ENCODE peak calls at places on chromosome 13, in eight cellular contexts. O is NB4, M is fibroblast of mammary gland, Z is fibroblast of lung, N is upper lobe of right lung, R is dorsolateral prefrontal cortex, F is kidney, Y is neural progenitor cell. E is an unnamed sample.

GRCh38 chr13:100916943-100917342 is 242.3 kb upstream of the TMTC4 start:
- DNase-seq in Y (no peak), O (no peak), M (no peak), R (no peak), F (no peak), Z (no peak), N (no peak), E (no peak)

GRCh38 chr13:61128850-61129645 is 286.6 kb downstream of the PCDH20 start:
- DNase-seq in F (no peak), R (no peak), Y (no peak), N (no peak), M (no peak), Z (peak; percentile 37), O (no peak), E (peak; percentile 51)

GRCh38 chr13:29482504-29482903 is 113.0 kb downstream of the SLC7A1 start:
- DNase-seq in M (no peak), Y (no peak), F (no peak), Z (no peak), R (no peak), O (no peak), N (no peak), E (no peak)

GRCh38 chr13:37956536-37956935 is 87.0 kb upstream of the TRPC4 start:
- DNase-seq in M (no peak), Y (no peak), O (no peak), Z (no peak), N (no peak), F (no peak), R (no peak), E (no peak)

GRCh38 chr13:93266681-93267080 is 40.1 kb downstream of the GPC6 start:
- DNase-seq in F (no peak), M (no peak), O (no peak), Y (no peak), R (no peak), Z (no peak), N (no peak), E (no peak)

GRCh38 chr13:95523598-95523997 is 28.9 kb upstream of the CLDN10 start:
- DNase-seq in O (no peak), F (no peak), M (no peak), N (no peak), Y (no peak), R (no peak), Z (no peak), E (no peak)

GRCh38 chr13:80649274-80649673 is 308.3 kb upstream of the SPRY2 start:
- DNase-seq in F (no peak), Y (no peak), O (no peak), Z (no peak), M (no peak), N (no peak), R (no peak), E (no peak)

GRCh38 chr13:33312150-33312908 is 26.8 kb upstream of the STARD13 start:
- DNase-seq in F (no peak), Y (no peak), M (peak; percentile 43), Z (peak; percentile 14), R (no peak), O (no peak), N (no peak), E (peak; percentile 8)

GRCh38 chr13:52118095-52118494 is 10.8 kb downstream of the NEK5 start:
- DNase-seq in F (no peak), O (no peak), Z (no peak), Y (no peak), R (no peak), N (no peak), M (no peak), E (no peak)
- TF ChIP-seq CTCF in F (no peak), O (no peak), Z (no peak), Y (no peak), R (no peak), N (no peak), M (no peak), E (no peak)

GRCh38 chr13:79389031-79389430 is 17.0 kb downstream of the RBM26 start:
- DNase-seq in R (no peak), O (peak; percentile 58), Z (no peak), N (no peak), F (no peak), M (no peak), Y (no peak), E (no peak)

GRCh38 chr13:79398169-79398568 is 7.9 kb downstream of the RBM26 start:
- DNase-seq in Y (no peak), M (no peak), R (no peak), Z (no peak), O (no peak), F (no peak), N (no peak), E (no peak)

GRCh38 chr13:79392882-79393563 is 13.0 kb downstream of the RBM26 start:
- DNase-seq in Z (peak; percentile 92), F (no peak), R (no peak), N (no peak), Y (no peak), M (peak; percentile 75), O (peak; percentile 68), E (no peak)

GRCh38 chr13:79395881-79396280 is 10.2 kb downstream of the RBM26 start:
- DNase-seq in O (peak; percentile 23), Z (no peak), M (no peak), F (no peak), N (no peak), Y (no peak), R (no peak), E (no peak)

GRCh38 chr13:79393564-79394249 is 12.3 kb downstream of the RBM26 start:
- DNase-seq in Z (no peak), R (no peak), O (peak; percentile 96), F (no peak), N (no peak), Y (no peak), M (no peak), E (no peak)
- H3K4me3 ChIP-seq in Z (no peak overlapping the region), R (no peak overlapping the region), O (peak overlapping the region; percentile 37), F (peak overlapping the region; percentile 56), N (peak overlapping the region; percentile 2), Y (no peak overlapping the region), M (no peak overlapping the region), E (no peak overlapping the region)

DNA sequence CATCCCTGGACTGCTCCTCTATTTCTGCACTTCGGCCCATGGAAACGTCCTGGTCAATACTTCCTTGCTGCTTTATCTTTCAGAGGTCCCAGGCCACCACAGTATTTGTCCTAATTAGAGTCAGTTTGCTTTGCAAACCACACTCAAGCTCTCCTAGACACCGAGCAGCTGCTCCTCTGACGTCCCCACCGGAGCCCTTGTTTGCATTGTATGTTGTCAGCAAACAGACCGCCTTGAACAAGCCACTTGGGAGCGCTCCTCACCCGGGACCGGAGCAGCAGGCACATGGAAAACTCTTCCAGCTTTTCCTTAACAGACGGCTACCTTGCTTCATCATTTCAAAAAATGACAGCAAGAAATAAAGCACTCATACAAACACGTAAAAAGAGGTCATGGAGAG is 51.5 kb upstream of the GTF3A start:
- DNase-seq in R (no peak), O (no peak), M (no peak), N (peak; percentile 73), Z (no peak), F (no peak), Y (peak; percentile 40), E (no peak)
- TF ChIP-seq CTCF in R (no peak), O (no peak), M (no peak), N (no peak), Z (no peak), F (no peak), Y (peak; percentile 20), E (no peak)

GRCh38 chr13:39302855-39303254 is 264.6 kb downstream of the NHLRC3 start:
- DNase-seq in N (no peak), F (no peak), Z (no peak), M (no peak), O (no peak), R (no peak), Y (no peak), E (no peak)

GRCh38 chr13:39296193-39296592 is 257.9 kb downstream of the NHLRC3 start:
- DNase-seq in Y (no peak), N (no peak), Z (no peak), M (no peak), R (no peak), F (no peak), O (no peak), E (no peak)

GRCh38 chr13:39297023-39297422 is 258.8 kb downstream of the NHLRC3 start:
- DNase-seq in N (no peak), Z (no peak), R (no peak), F (no peak), Y (no peak), M (no peak), O (no peak), E (no peak)

DNA sequence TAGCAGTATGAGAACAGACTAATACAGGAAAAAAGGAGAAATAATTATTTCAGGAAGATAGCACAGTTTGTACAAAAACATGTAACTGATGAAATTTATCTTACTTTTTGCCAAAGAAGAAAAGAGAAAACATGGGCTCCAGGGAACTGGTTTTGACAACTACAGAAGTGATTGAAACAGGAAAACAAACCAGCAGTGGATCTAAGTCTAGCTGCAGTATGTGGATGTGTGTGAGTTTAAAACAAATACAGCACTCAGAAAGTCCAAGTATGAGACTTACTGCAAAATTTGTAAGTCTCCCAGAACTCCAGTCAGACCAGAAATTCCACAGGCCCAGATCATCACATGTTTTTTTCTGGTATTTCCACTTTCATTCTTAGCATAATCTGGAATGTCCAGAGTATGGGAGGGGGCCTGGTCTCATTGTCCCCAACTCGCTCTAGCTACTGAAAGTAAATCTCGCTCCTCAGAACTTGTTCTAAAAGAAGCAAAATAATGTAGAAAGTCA is 259.5 kb downstream of the NHLRC3 start:
- DNase-seq in Z (peak; percentile 46), M (no peak), R (no peak), F (no peak), O (no peak), Y (no peak), N (no peak), E (no peak)
- H3K4me3 ChIP-seq in Z (no peak overlapping the region), M (no peak overlapping the region), R (no peak overlapping the region), F (no peak overlapping the region), O (no peak overlapping the region), Y (no peak overlapping the region), N (no peak overlapping the region), E (no peak overlapping the region)